ENCODE peak calls at places on chromosomes 6 and 20, in nine cellular contexts. One of them, this sample, is unnamed.

GRCh38 chr6:53530346-53530745 is 14.6 kb downstream of the GCLC start:
- DNase-seq in AML-193: no peak
- DNase-seq in MV-4-11: no peak
- DNase-seq in GM23338: peak; percentile 72
- DNase-seq in DMS 273 treated with DMSO at 0.1 percent for 48 hours: no peak
- DNase-seq in KBM-7: no peak
- DNase-seq in HuH-7: no peak
- DNase-seq in pons: no peak
- DNase-seq in A549: no peak
- DNase-seq in this sample: no peak

GRCh38 chr6:70135219-70135769 is 167.6 kb downstream of the COL9A1 start:
- DNase-seq in pons: no peak
- DNase-seq in GM23338: peak; percentile 43
- DNase-seq in AML-193: no peak
- DNase-seq in HuH-7: no peak
- DNase-seq in A549: no peak
- DNase-seq in KBM-7: no peak
- DNase-seq in DMS 273 treated with DMSO at 0.1 percent for 48 hours: no peak
- DNase-seq in MV-4-11: no peak
- DNase-seq in this sample: no peak

GRCh38 chr6:10272591-10272990 is 142.3 kb downstream of the TFAP2A start:
- DNase-seq in pons: no peak
- DNase-seq in HuH-7: no peak
- DNase-seq in GM23338: no peak
- DNase-seq in KBM-7: no peak
- DNase-seq in AML-193: no peak
- DNase-seq in DMS 273 treated with DMSO at 0.1 percent for 48 hours: no peak
- DNase-seq in A549: no peak
- DNase-seq in MV-4-11: no peak
- DNase-seq in this sample: no peak

GRCh38 chr20:63160641-63161175 is 55.2 kb downstream of the YTHDF1 start:
- DNase-seq in MV-4-11: no peak
- DNase-seq in pons: no peak
- DNase-seq in KBM-7: no peak
- DNase-seq in AML-193: no peak
- DNase-seq in A549: no peak
- DNase-seq in GM23338: no peak
- DNase-seq in DMS 273 treated with DMSO at 0.1 percent for 48 hours: no peak
- DNase-seq in HuH-7: no peak
- DNase-seq in this sample: no peak

GRCh38 chr20:19976595-19977372 is 40.4 kb upstream of the NAA20 start:
- DNase-seq in MV-4-11: no peak
- DNase-seq in AML-193: no peak
- DNase-seq in DMS 273 treated with DMSO at 0.1 percent for 48 hours: no peak
- DNase-seq in pons: peak; percentile 92
- DNase-seq in HuH-7: peak; percentile 74
- DNase-seq in A549: peak; percentile 86
- DNase-seq in GM23338: no peak
- DNase-seq in KBM-7: no peak
- DNase-seq in this sample: peak; percentile 74

GRCh38 chr20:11891081-11891826 is 26.4 kb upstream of the BTBD3 start:
- DNase-seq in pons: peak; percentile 95
- DNase-seq in A549: peak; percentile 43
- DNase-seq in KBM-7: peak; percentile 69
- DNase-seq in AML-193: peak; percentile 19
- DNase-seq in GM23338: peak; percentile 60
- DNase-seq in HuH-7: peak; percentile 55
- DNase-seq in DMS 273 treated with DMSO at 0.1 percent for 48 hours: peak; percentile 7
- DNase-seq in MV-4-11: peak; percentile 34
- DNase-seq in this sample: peak; percentile 80

GRCh38 chr6:9537381-9537780 is 877.5 kb downstream of the TFAP2A start:
- DNase-seq in pons: no peak
- DNase-seq in HuH-7: no peak
- DNase-seq in KBM-7: no peak
- DNase-seq in GM23338: no peak
- DNase-seq in AML-193: no peak
- DNase-seq in A549: no peak
- DNase-seq in MV-4-11: no peak
- DNase-seq in DMS 273 treated with DMSO at 0.1 percent for 48 hours: no peak
- DNase-seq in this sample: no peak

GRCh38 chr6:109595998-109596397 is 95.0 kb downstream of the AK9 start:
- DNase-seq in A549: peak; percentile 14
- DNase-seq in AML-193: peak; percentile 57
- DNase-seq in pons: no peak
- DNase-seq in GM23338: peak; percentile 66
- DNase-seq in DMS 273 treated with DMSO at 0.1 percent for 48 hours: peak; percentile 17
- DNase-seq in MV-4-11: peak; percentile 33
- DNase-seq in HuH-7: no peak
- DNase-seq in KBM-7: peak; percentile 24
- DNase-seq in this sample: no peak

GRCh38 chr6:42604150-42604549 is 40.3 kb downstream of the UBR2 start:
- DNase-seq in KBM-7: no peak
- DNase-seq in HuH-7: no peak
- DNase-seq in pons: no peak
- DNase-seq in A549: no peak
- DNase-seq in DMS 273 treated with DMSO at 0.1 percent for 48 hours: no peak
- DNase-seq in GM23338: no peak
- DNase-seq in MV-4-11: no peak
- DNase-seq in AML-193: no peak
- DNase-seq in this sample: no peak

GRCh38 chr6:34425132-34425497 is 754 bp downstream of the RPS10 start:
- DNase-seq in DMS 273 treated with DMSO at 0.1 percent for 48 hours: no peak
- DNase-seq in KBM-7: peak; percentile 26
- DNase-seq in A549: no peak
- DNase-seq in pons: no peak
- DNase-seq in HuH-7: no peak
- DNase-seq in MV-4-11: no peak
- DNase-seq in GM23338: no peak
- DNase-seq in AML-193: no peak
- DNase-seq in this sample: no peak

GRCh38 chr6:111088668-111089003 is 1.3 kb downstream of the SLC16A10 start:
- DNase-seq in AML-193: no peak
- DNase-seq in GM23338: no peak
- DNase-seq in KBM-7: no peak
- DNase-seq in pons: no peak
- DNase-seq in A549: no peak
- DNase-seq in MV-4-11: no peak
- DNase-seq in HuH-7: no peak
- DNase-seq in DMS 273 treated with DMSO at 0.1 percent for 48 hours: no peak
- DNase-seq in this sample: no peak

GRCh38 chr20:6671829-6672228 is 95.7 kb upstream of the BMP2 start:
- DNase-seq in KBM-7: no peak
- DNase-seq in MV-4-11: no peak
- DNase-seq in A549: no peak
- DNase-seq in GM23338: no peak
- DNase-seq in HuH-7: no peak
- DNase-seq in pons: no peak
- DNase-seq in DMS 273 treated with DMSO at 0.1 percent for 48 hours: no peak
- DNase-seq in AML-193: no peak
- DNase-seq in this sample: no peak

GRCh38 chr6:14727494-14728395 is 518.1 kb upstream of the JARID2 start:
- DNase-seq in HuH-7: no peak
- DNase-seq in MV-4-11: peak; percentile 95
- DNase-seq in KBM-7: no peak
- DNase-seq in A549: no peak
- DNase-seq in AML-193: peak; percentile 98
- DNase-seq in pons: peak; percentile 58
- DNase-seq in DMS 273 treated with DMSO at 0.1 percent for 48 hours: no peak
- DNase-seq in GM23338: no peak
- DNase-seq in this sample: no peak

GRCh38 chr20:45011108-45011526 is 44.8 kb downstream of the STK4 start:
- DNase-seq in GM23338: peak; percentile 83
- DNase-seq in HuH-7: peak; percentile 18
- DNase-seq in DMS 273 treated with DMSO at 0.1 percent for 48 hours: peak; percentile 33
- DNase-seq in A549: peak; percentile 47
- DNase-seq in AML-193: peak; percentile 44
- DNase-seq in KBM-7: peak; percentile 54
- DNase-seq in pons: peak; percentile 93
- DNase-seq in MV-4-11: peak; percentile 32
- DNase-seq in this sample: peak; percentile 70

GRCh38 chr6:8084586-8084985 is 17.8 kb downstream of the EEF1E1 start:
- DNase-seq in pons: no peak
- DNase-seq in DMS 273 treated with DMSO at 0.1 percent for 48 hours: no peak
- DNase-seq in KBM-7: no peak
- DNase-seq in AML-193: no peak
- DNase-seq in MV-4-11: peak; percentile 4
- DNase-seq in GM23338: no peak
- DNase-seq in A549: no peak
- DNase-seq in HuH-7: no peak
- DNase-seq in this sample: no peak

GRCh38 chr6:169619650-169620049 is 82.2 kb downstream of the WDR27 start:
- DNase-seq in HuH-7: no peak
- DNase-seq in A549: no peak
- DNase-seq in pons: no peak
- DNase-seq in DMS 273 treated with DMSO at 0.1 percent for 48 hours: no peak
- DNase-seq in MV-4-11: no peak
- DNase-seq in KBM-7: no peak
- DNase-seq in AML-193: no peak
- DNase-seq in GM23338: peak; percentile 26
- DNase-seq in this sample: peak; percentile 31

GRCh38 chr6:169723991-169724553 is at the start of gene PHF10:
- DNase-seq in HuH-7: peak; percentile 39
- DNase-seq in GM23338: peak; percentile 61
- DNase-seq in MV-4-11: no peak
- DNase-seq in DMS 273 treated with DMSO at 0.1 percent for 48 hours: no peak
- DNase-seq in pons: no peak
- DNase-seq in A549: peak; percentile 42
- DNase-seq in AML-193: peak; percentile 13
- DNase-seq in KBM-7: no peak
- DNase-seq in this sample: peak; percentile 61

GRCh38 chr6:41199427-41200246 is 1.3 kb downstream of the TREML2 start:
- DNase-seq in A549: no peak
- DNase-seq in GM23338: no peak
- DNase-seq in HuH-7: no peak
- DNase-seq in KBM-7: no peak
- DNase-seq in AML-193: peak; percentile 24
- DNase-seq in pons: no peak
- DNase-seq in MV-4-11: peak; percentile 25
- DNase-seq in DMS 273 treated with DMSO at 0.1 percent for 48 hours: no peak
- DNase-seq in this sample: no peak

GRCh38 chr6:154516276-154516675 is 5.8 kb upstream of the CNKSR3 start:
- DNase-seq in DMS 273 treated with DMSO at 0.1 percent for 48 hours: no peak
- DNase-seq in KBM-7: no peak
- DNase-seq in GM23338: no peak
- DNase-seq in A549: no peak
- DNase-seq in pons: no peak
- DNase-seq in AML-193: no peak
- DNase-seq in HuH-7: no peak
- DNase-seq in MV-4-11: no peak
- DNase-seq in this sample: no peak

GRCh38 chr6:102402635-102403329 is 1009.3 kb downstream of the GRIK2 start:
- DNase-seq in HuH-7: no peak
- DNase-seq in KBM-7: no peak
- DNase-seq in DMS 273 treated with DMSO at 0.1 percent for 48 hours: peak; percentile 74
- DNase-seq in GM23338: no peak
- DNase-seq in A549: no peak
- DNase-seq in pons: peak; percentile 14
- DNase-seq in AML-193: no peak
- DNase-seq in MV-4-11: no peak
- DNase-seq in this sample: no peak

GRCh38 chr20:31570735-31571617 is 34.1 kb upstream of the ID1 start:
- DNase-seq in KBM-7: no peak
- DNase-seq in A549: no peak
- DNase-seq in HuH-7: no peak
- DNase-seq in MV-4-11: no peak
- DNase-seq in DMS 273 treated with DMSO at 0.1 percent for 48 hours: peak; percentile 56
- DNase-seq in GM23338: no peak
- DNase-seq in pons: peak; percentile 93
- DNase-seq in AML-193: no peak
- DNase-seq in this sample: no peak

GRCh38 chr20:25040438-25040831 is 17.5 kb downstream of the ACSS1 start:
- DNase-seq in MV-4-11: no peak
- DNase-seq in pons: peak; percentile 58
- DNase-seq in HuH-7: no peak
- DNase-seq in AML-193: no peak
- DNase-seq in GM23338: no peak
- DNase-seq in KBM-7: no peak
- DNase-seq in A549: no peak
- DNase-seq in DMS 273 treated with DMSO at 0.1 percent for 48 hours: no peak
- DNase-seq in this sample: no peak

GRCh38 chr6:132919028-132919427 is 104.7 kb downstream of the RPS12 start:
- DNase-seq in KBM-7: no peak
- DNase-seq in AML-193: no peak
- DNase-seq in pons: no peak
- DNase-seq in GM23338: peak; percentile 18
- DNase-seq in HuH-7: no peak
- DNase-seq in MV-4-11: no peak
- DNase-seq in DMS 273 treated with DMSO at 0.1 percent for 48 hours: no peak
- DNase-seq in A549: no peak
- DNase-seq in this sample: no peak

GRCh38 chr20:46070215-46070910 is 19.4 kb downstream of the NCOA5 start:
- DNase-seq in KBM-7: no peak
- DNase-seq in AML-193: no peak
- DNase-seq in A549: no peak
- DNase-seq in MV-4-11: peak; percentile 4
- DNase-seq in HuH-7: no peak
- DNase-seq in GM23338: no peak
- DNase-seq in DMS 273 treated with DMSO at 0.1 percent for 48 hours: no peak
- DNase-seq in pons: no peak
- DNase-seq in this sample: no peak

GRCh38 chr20:56710577-56711465 is 81.7 kb downstream of the TFAP2C start:
- DNase-seq in KBM-7: no peak
- DNase-seq in HuH-7: no peak
- DNase-seq in AML-193: no peak
- DNase-seq in GM23338: peak; percentile 37
- DNase-seq in DMS 273 treated with DMSO at 0.1 percent for 48 hours: no peak
- DNase-seq in A549: peak; percentile 77
- DNase-seq in pons: no peak
- DNase-seq in MV-4-11: peak; percentile 32
- DNase-seq in this sample: no peak

GRCh38 chr6:12717356-12717755 is 789 bp downstream of the PHACTR1 start:
- DNase-seq in DMS 273 treated with DMSO at 0.1 percent for 48 hours: no peak
- DNase-seq in A549: no peak
- DNase-seq in AML-193: no peak
- DNase-seq in KBM-7: no peak
- DNase-seq in GM23338: no peak
- DNase-seq in MV-4-11: no peak
- DNase-seq in HuH-7: no peak
- DNase-seq in pons: no peak
- DNase-seq in this sample: peak; percentile 4

This sample was measured in Caco-2.